ENCODE peak calls at places on chromosomes 5 and 9, in eight cellular contexts. S is spleen; Z is A673; G is CD8-positive, alpha-beta T cell; R is cardiac muscle cell; C is mucosa of descending colon; Q is esophagus squamous epithelium; D is endodermal cell. J is an unnamed sample. For H3K4me1, the result is how much of the 10 kb centered on the place peaks cover.

GRCh38 chr5:146873186-146873917 is 5.2 kb downstream of the PPP2R2B start:
- DNase-seq in S (no peak), Z (no peak), G (no peak), R (no peak), C (no peak), Q (no peak), D (no peak), J (no peak)

GRCh38 chr9:99197124-99197630 is 24.6 kb downstream of the ALG2 start:
- DNase-seq in S (no peak), Z (no peak), G (no peak), R (no peak), C (no peak), Q (no peak), D (no peak), J (no peak)

GRCh38 chr9:124875501-124875900 is 13.6 kb downstream of the ARPC5L start:
- DNase-seq in S (no peak), Z (no peak), G (no peak), R (no peak), C (no peak), Q (no peak), D (no peak), J (no peak)

GRCh38 chr5:115709585-115709984 is 83.7 kb upstream of the TMED7 start:
- DNase-seq in S (no peak), Z (no peak), G (no peak), R (no peak), C (no peak), Q (no peak), D (no peak), J (no peak)

GRCh38 chr5:81234801-81235200 is 1.7 kb downstream of the CKMT2 start:
- DNase-seq in S (no peak), Z (no peak), G (no peak), R (peak), C (no peak), Q (no peak), D (no peak), J (no peak)

GRCh38 chr9:21559402-21560280 is 77.5 kb upstream of the IFNE start:
- DNase-seq in S (peak), Z (no peak), G (peak), R (peak), C (peak), Q (no peak), D (peak), J (peak)

GRCh38 chr5:57298295-57298984 is 124.6 kb downstream of the GPBP1 start:
- DNase-seq in S (peak), Z (peak), G (peak), R (peak), C (peak), Q (no peak), D (peak), J (peak)

GRCh38 chr9:37005517-37006140 is 28.4 kb downstream of the PAX5 start:
- DNase-seq in S (peak), Z (no peak), G (no peak), R (no peak), C (no peak), Q (no peak), D (no peak), J (no peak)

GRCh38 chr9:123350590-123351310 is 5.2 kb upstream of the CRB2 start:
- DNase-seq in S (no peak), Z (no peak), G (no peak), R (no peak), C (peak), Q (no peak), D (no peak), J (no peak)

GRCh38 chr5:65952259-65952658 is 25.9 kb downstream of the ERBIN start:
- DNase-seq in S (no peak), Z (no peak), G (no peak), R (no peak), C (no peak), Q (no peak), D (no peak), J (no peak)

GRCh38 chr9:28976684-28977083 is 1403.4 kb upstream of the C9orf72 start:
- DNase-seq in S (no peak), Z (no peak), G (no peak), R (no peak), C (no peak), Q (no peak), D (no peak), J (no peak)

GRCh38 chr5:179765400-179765799 is 28.4 kb upstream of the LTC4S start:
- DNase-seq in S (peak), Z (peak), G (no peak), R (no peak), C (no peak), Q (no peak), D (no peak), J (no peak)

GRCh38 chr5:124922255-124922975 is 176.0 kb upstream of the ZNF608 start:
- DNase-seq in S (no peak), Z (no peak), G (no peak), R (no peak), C (no peak), Q (no peak), D (peak), J (no peak)

GRCh38 chr9:122036988-122037387 is 56.1 kb downstream of the TTLL11 start:
- DNase-seq in S (no peak), Z (peak), G (no peak), R (no peak), C (no peak), Q (no peak), D (no peak), J (no peak)

GRCh38 chr9:21317956-21318923 is 13.1 kb upstream of the IFNA5 start:
- DNase-seq in S (no peak), Z (peak), G (no peak), R (peak), C (no peak), Q (no peak), D (peak), J (peak)

GRCh38 chr5:101995585-101995984 is 300.5 kb downstream of the SLCO4C1 start:
- DNase-seq in S (no peak), Z (no peak), G (no peak), R (no peak), C (no peak), Q (no peak), D (no peak), J (peak)

GRCh38 chr5:57209316-57210040 is 35.6 kb downstream of the GPBP1 start:
- DNase-seq in S (no peak), Z (no peak), G (no peak), R (no peak), C (no peak), Q (no peak), D (no peak), J (no peak)

GRCh38 chr5:39947657-39948056 is 522.9 kb upstream of the DAB2 start:
- DNase-seq in S (no peak), Z (no peak), G (no peak), R (no peak), C (no peak), Q (no peak), D (no peak), J (no peak)

GRCh38 chr9:33351547-33351946 is 50.8 kb downstream of the AQP7 start:
- DNase-seq in S (no peak), Z (no peak), G (no peak), R (no peak), C (no peak), Q (no peak), D (no peak), J (no peak)

GRCh38 chr5:108386345-108387061 is 4.6 kb upstream of the FBXL17 start:
- DNase-seq in S (no peak), Z (no peak), G (no peak), R (no peak), C (no peak), Q (no peak), D (no peak), J (peak)

GRCh38 chr9:6759114-6759977 is 1.6 kb downstream of the KDM4C start:
- DNase-seq in S (no peak), Z (peak), G (peak), R (no peak), C (peak), Q (no peak), D (no peak), J (no peak)

GRCh38 chr9:703392-703791 is 138.1 kb upstream of the DMRT1 start:
- DNase-seq in S (no peak), Z (no peak), G (no peak), R (no peak), C (no peak), Q (no peak), D (no peak), J (no peak)

GRCh38 chr9:108156270-108156998 is 666.9 kb upstream of the KLF4 start:
- DNase-seq in S (no peak), Z (no peak), G (no peak), R (no peak), C (no peak), Q (no peak), D (no peak), J (peak)

GRCh38 chr5:143934821-143935220 is 122.9 kb downstream of the HMHB1 start:
- DNase-seq in S (no peak), Z (no peak), G (no peak), R (no peak), C (no peak), Q (no peak), D (no peak), J (no peak)

GRCh38 chr5:99122976-99123375 is 194.2 kb upstream of the CHD1 start:
- DNase-seq in S (no peak), Z (no peak), G (no peak), R (no peak), C (no peak), Q (no peak), D (no peak), J (no peak)

GRCh38 chr5:32612134-32612888 is 27.0 kb downstream of the SUB1 start:
- DNase-seq in S (no peak), Z (peak), G (no peak), R (peak), C (peak), Q (no peak), D (no peak), J (no peak)

GRCh38 chr9:35826071-35826701 is 2.3 kb downstream of the FAM221B start:
- DNase-seq in S (no peak), Z (peak), G (no peak), R (peak), C (no peak), Q (no peak), D (peak), J (peak)

GRCh38 chr5:89471556-89471955 is 588.6 kb upstream of the MEF2C start:
- DNase-seq in S (no peak), Z (no peak), G (no peak), R (no peak), C (no peak), Q (no peak), D (no peak), J (no peak)

GRCh38 chr5:35938518-35939227 is at the start of gene CAPSL:
- DNase-seq in S (no peak), Z (peak), G (no peak), R (peak), C (no peak), Q (no peak), D (peak), J (peak)

GRCh38 chr5:163565931-163566608 is 60.7 kb downstream of the MAT2B start:
- DNase-seq in S (peak), Z (no peak), G (peak), R (peak), C (peak), Q (no peak), D (peak), J (peak)

GRCh38 chr9:6852243-6852963 is 94.6 kb downstream of the KDM4C start:
- DNase-seq in S (no peak), Z (no peak), G (no peak), R (no peak), C (no peak), Q (no peak), D (peak), J (no peak)

GRCh38 chr9:99724640-99725039 is 97.0 kb upstream of the NR4A3 start:
- DNase-seq in S (no peak), Z (no peak), G (no peak), R (no peak), C (no peak), Q (no peak), D (no peak), J (no peak)

GRCh38 chr9:109194157-109194556 is 27.1 kb upstream of the FRRS1L start:
- DNase-seq in S (no peak), Z (no peak), G (no peak), R (no peak), C (no peak), Q (no peak), D (no peak), J (no peak)

GRCh38 chr5:57824047-57824446 is 341.4 kb upstream of the ACTBL2 start:
- DNase-seq in S (no peak), Z (no peak), G (no peak), R (no peak), C (no peak), Q (no peak), D (no peak), J (no peak)

GRCh38 chr5:144484124-144484897 is 313.6 kb downstream of the KCTD16 start:
- DNase-seq in S (no peak), Z (peak), G (no peak), R (no peak), C (no peak), Q (no peak), D (no peak), J (no peak)

GRCh38 chr9:130659699-130660248 is 4.6 kb upstream of the PRDM12 start:
- DNase-seq in S (no peak), Z (no peak), G (no peak), R (no peak), C (no peak), Q (no peak), D (peak), J (no peak)
- H3K4me1 ChIP-seq in S (half or more), Z (under half), G (under half), R (under half), C (under half), Q (half or more), D (under half), J (under half)

GRCh38 chr5:77645995-77646639 is 7.6 kb upstream of the OTP start:
- DNase-seq in S (no peak), Z (no peak), G (no peak), R (no peak), C (no peak), Q (no peak), D (no peak), J (no peak)
- H3K4me3 ChIP-seq in S (no peak), Z (no peak), G (no peak), R (peak), C (no peak), Q (peak), D (peak), J (no peak)

GRCh38 chr5:3380689-3381088 is 214.9 kb upstream of the IRX1 start:
- DNase-seq in S (no peak), Z (no peak), G (no peak), R (no peak), C (no peak), Q (no peak), D (no peak), J (no peak)

GRCh38 chr5:3382782-3383181 is 212.8 kb upstream of the IRX1 start:
- DNase-seq in S (no peak), Z (no peak), G (no peak), R (no peak), C (no peak), Q (no peak), D (no peak), J (no peak)

GRCh38 chr5:3382151-3382550 is 213.5 kb upstream of the IRX1 start:
- DNase-seq in S (no peak), Z (no peak), G (no peak), R (no peak), C (no peak), Q (no peak), D (no peak), J (no peak)

GRCh38 chr5:3384531-3384930 is 211.1 kb upstream of the IRX1 start:
- DNase-seq in S (no peak), Z (no peak), G (no peak), R (no peak), C (no peak), Q (no peak), D (no peak), J (no peak)

DNA sequence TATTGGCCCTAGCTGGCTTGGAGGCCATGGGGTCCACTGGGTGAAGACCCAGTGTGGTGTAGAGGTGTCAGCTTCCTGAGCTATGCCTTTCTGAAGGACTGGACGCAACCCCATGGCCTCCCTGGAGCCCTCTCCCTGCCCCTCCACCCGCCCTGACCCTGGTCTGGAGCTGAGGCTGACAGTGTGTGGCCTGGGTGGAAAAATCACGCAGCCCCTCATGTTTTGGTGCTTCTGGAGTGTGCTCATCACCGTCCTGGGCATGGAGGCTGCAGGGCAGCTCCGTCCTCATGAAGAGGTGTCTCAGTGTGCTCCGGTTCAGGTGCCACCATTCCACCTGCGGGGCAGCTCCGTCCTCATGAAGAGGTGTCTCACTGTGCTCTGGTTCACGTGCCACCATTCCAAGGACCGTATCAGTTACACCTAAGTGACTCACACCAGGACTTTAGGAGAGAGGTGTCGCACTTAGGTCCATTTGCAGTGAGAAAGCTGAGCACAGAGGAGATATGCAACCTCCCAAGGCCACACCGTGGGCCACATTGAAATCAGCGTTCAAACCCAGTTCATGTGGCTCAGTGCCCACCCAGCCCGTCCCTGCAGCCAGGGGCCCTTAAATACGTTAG is 214.3 kb upstream of the IRX1 start:
- DNase-seq in S (no peak), Z (no peak), G (no peak), R (no peak), C (no peak), Q (no peak), D (no peak), J (no peak)
- H3K4me1 ChIP-seq in S (under half), Z (under half), G (under half), R (under half), C (under half), Q (under half), D (under half), J (under half)

DNA sequence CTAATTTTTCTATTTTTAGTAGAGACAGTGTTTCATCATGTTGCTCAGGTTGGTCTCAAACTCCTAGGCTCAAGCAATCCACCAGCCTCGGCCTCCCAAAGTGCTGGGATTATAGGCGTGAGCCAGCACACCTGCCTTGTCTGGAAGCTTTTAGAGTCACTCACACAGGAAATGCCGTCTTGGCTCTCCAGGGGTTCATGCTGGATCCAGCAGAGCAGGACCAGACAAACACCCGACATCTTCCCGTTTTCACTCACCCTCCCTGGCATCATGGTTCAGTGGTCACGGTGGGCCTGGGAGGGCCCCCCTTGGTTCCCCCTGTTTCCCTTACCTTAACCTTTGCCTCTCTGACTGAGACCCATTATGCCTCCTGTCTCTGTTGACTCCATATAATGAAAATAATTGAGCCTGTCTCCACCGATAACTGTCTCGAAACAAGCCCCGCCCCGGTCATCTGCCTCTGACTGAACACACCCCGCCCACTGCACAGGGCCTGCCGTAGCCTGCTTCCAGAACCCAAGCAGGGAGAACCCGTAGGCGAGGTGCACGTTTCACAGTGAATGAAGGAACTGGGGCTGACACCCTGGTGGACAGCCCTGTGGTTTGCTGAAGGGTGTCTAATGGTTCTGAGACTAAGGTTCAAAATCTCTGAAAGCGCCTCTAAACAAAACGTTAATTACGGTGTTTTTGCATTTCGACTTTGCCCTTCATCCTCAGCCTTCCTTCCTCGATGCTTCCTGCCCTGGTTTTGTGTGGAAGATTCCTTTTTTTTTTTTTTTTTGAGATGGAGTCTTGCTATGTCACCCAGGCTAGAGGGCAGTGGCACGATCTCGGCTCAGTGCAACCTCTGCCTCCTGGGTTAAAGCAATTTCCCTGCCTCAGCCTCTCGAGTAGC is 39.7 kb upstream of the SPRY4 start:
- DNase-seq in S (peak), Z (peak), G (no peak), R (no peak), C (no peak), Q (peak), D (peak), J (no peak)
- H3K4me3 ChIP-seq in S (no peak), Z (peak), G (no peak), R (no peak), C (no peak), Q (peak), D (no peak), J (no peak)

DNA sequence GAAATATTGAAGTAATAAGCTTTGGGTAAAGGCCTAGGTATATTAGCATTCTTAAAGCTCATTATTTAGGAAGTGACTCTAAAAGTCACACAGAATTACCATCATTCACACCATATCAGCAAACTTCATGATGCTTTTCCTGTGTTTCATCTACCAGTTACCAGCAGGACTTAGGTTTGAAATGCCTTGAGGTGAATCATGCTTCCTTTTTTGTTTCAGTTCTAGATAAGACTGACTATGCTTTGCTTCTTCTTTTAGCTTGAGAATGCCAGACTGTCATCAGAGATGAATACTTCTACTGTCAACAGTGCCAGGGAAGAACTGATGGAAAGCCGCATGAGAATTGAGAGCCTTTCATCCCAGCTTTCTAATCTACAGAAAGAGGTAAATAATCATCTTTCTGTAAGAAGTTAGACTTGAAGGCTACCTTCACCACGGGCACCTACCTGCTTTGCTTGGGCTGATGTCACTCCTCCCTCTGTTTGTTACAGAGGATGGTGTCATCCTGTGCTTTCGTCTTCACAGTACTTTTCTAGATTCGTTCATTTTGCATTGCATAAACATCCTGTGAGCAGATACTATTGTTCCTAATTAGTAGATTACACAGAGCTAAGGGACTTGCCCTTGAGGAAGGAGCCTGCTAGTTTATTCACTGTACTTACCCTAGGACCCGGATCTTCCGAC is 34.7 kb downstream of the LMNB1 start:
- DNase-seq in S (no peak), Z (no peak), G (no peak), R (no peak), C (no peak), Q (no peak), D (no peak), J (no peak)
- H3K4me1 ChIP-seq in S (under half), Z (under half), G (under half), R (under half), C (under half), Q (under half), D (under half), J (under half)

J was measured in small intestine.